ENCODE peak calls at places on chromosomes 12 and 14, in ten cellular contexts. M is tibial artery, W is AG10803, C is NT2/D1, T is HFF-Myc, H is heart left ventricle, K is fibroblast of pulmonary artery, E is cardiac muscle cell, O is astrocyte of the cerebellum, X is fibroblast of lung. Q is an unnamed sample.

GRCh38 chr12:67807808-67808207 is 159.3 kb downstream of the DYRK2 start:
- DNase-seq in K (peak), M (no peak), E (peak), T (no peak), C (no peak), X (peak), O (no peak), H (no peak), W (peak), Q (no peak)

GRCh38 chr14:90510208-90510607 is 113.4 kb downstream of the CALM1 start:
- DNase-seq in W (no peak), K (no peak), O (no peak), M (no peak), E (no peak), T (no peak), X (no peak), C (no peak), H (no peak), Q (no peak)

GRCh38 chr12:25253371-25254068 is 2.8 kb upstream of the KRAS start:
- DNase-seq in H (no peak), T (no peak), M (no peak), C (no peak), W (no peak), E (no peak), K (no peak), X (no peak), O (no peak), Q (no peak)

GRCh38 chr14:90560529-90560928 is 163.7 kb downstream of the CALM1 start:
- DNase-seq in T (no peak), X (no peak), W (no peak), K (no peak), C (no peak), H (no peak), O (no peak), M (no peak), E (no peak), Q (no peak)

GRCh38 chr12:125503128-125503527 is 437.9 kb downstream of the AACS start:
- DNase-seq in W (no peak), H (no peak), M (no peak), E (no peak), O (no peak), T (no peak), X (peak), K (no peak), C (no peak), Q (no peak)

GRCh38 chr14:79836577-79836976 is 374.7 kb downstream of the DIO2 start:
- DNase-seq in W (no peak), M (no peak), T (no peak), E (no peak), H (no peak), K (no peak), X (peak), C (no peak), O (no peak), Q (no peak)

GRCh38 chr12:61993734-61994345 is 266.4 kb upstream of the USP15 start:
- DNase-seq in X (no peak), E (peak), C (peak), H (no peak), W (peak), K (peak), O (no peak), M (no peak), T (peak), Q (peak)

GRCh38 chr14:104091927-104092771 is 6.6 kb downstream of the ASPG start:
- DNase-seq in E (no peak), H (no peak), X (no peak), O (no peak), K (no peak), M (peak), W (no peak), C (no peak), T (no peak), Q (no peak)

GRCh38 chr12:49922349-49923034 is 18.8 kb upstream of the FAIM2 start:
- DNase-seq in T (no peak), E (no peak), M (no peak), O (no peak), K (no peak), H (no peak), C (no peak), X (no peak), W (no peak), Q (no peak)

GRCh38 chr14:22838631-22839041 is 2.3 kb downstream of the MMP14 start:
- DNase-seq in O (no peak), T (no peak), E (peak), W (peak), H (peak), M (no peak), K (peak), X (peak), C (no peak), Q (no peak)

GRCh38 chr12:538731-539539 is 79.2 kb downstream of the B4GALNT3 start:
- DNase-seq in E (peak), W (peak), H (peak), O (peak), T (no peak), X (peak), C (no peak), K (peak), M (no peak), Q (peak)

GRCh38 chr12:15788266-15789214 is 648 bp downstream of the EPS8 start:
- DNase-seq in E (peak), H (peak), K (peak), M (no peak), X (peak), T (no peak), C (peak), O (peak), W (peak), Q (no peak)

GRCh38 chr14:24377660-24378059 is 9.7 kb downstream of the NFATC4 start:
- DNase-seq in W (no peak), M (no peak), E (no peak), O (no peak), H (no peak), K (no peak), T (no peak), X (no peak), C (no peak), Q (no peak)

GRCh38 chr14:21136024-21136423 is 19.8 kb downstream of the OR5AU1 start:
- DNase-seq in E (peak), X (peak), K (peak), T (no peak), H (no peak), C (no peak), M (no peak), W (peak), O (no peak), Q (peak)

GRCh38 chr14:101972126-101972785 is 7.9 kb downstream of the DYNC1H1 start:
- DNase-seq in T (peak), C (peak), K (peak), E (peak), W (peak), X (peak), M (peak), O (peak), H (peak), Q (no peak)

GRCh38 chr12:19434538-19434937 is 4.8 kb upstream of the AEBP2 start:
- DNase-seq in K (no peak), W (no peak), C (no peak), O (no peak), T (no peak), E (no peak), X (no peak), M (no peak), H (no peak), Q (peak)

GRCh38 chr14:75003250-75004027 is 718 bp downstream of the EIF2B2 start:
- DNase-seq in M (no peak), X (no peak), W (no peak), K (no peak), T (no peak), H (no peak), E (no peak), C (no peak), O (no peak), Q (no peak)

GRCh38 chr12:53048780-53049401 is 974 bp upstream of the TNS2 start:
- DNase-seq in T (no peak), W (peak), O (no peak), E (peak), H (peak), M (peak), X (peak), K (peak), C (peak), Q (no peak)

GRCh38 chr12:120713861-120714482 is 3.7 kb downstream of the UNC119B start:
- DNase-seq in X (peak), K (peak), M (no peak), C (peak), H (peak), O (peak), T (peak), W (peak), E (peak), Q (peak)

GRCh38 chr12:65826513-65827171 is 2.4 kb downstream of the HMGA2 start:
- DNase-seq in M (no peak), T (no peak), H (no peak), X (peak), W (peak), K (peak), C (no peak), O (peak), E (peak), Q (no peak)

GRCh38 chr12:65825323-65825572 is 965 bp downstream of the HMGA2 start:
- DNase-seq in K (no peak), X (no peak), T (no peak), W (no peak), H (no peak), C (no peak), O (no peak), E (no peak), M (no peak), Q (no peak)

GRCh38 chr12:65824314-65824563 is at the start of gene HMGA2:
- DNase-seq in W (peak), H (no peak), T (peak), E (no peak), M (no peak), X (no peak), K (peak), O (no peak), C (no peak), Q (no peak)

GRCh38 chr12:65827827-65828231 is 3.5 kb downstream of the HMGA2 start:
- DNase-seq in O (no peak), W (no peak), T (no peak), K (peak), M (no peak), H (no peak), C (no peak), E (peak), X (peak), Q (no peak)

DNA sequence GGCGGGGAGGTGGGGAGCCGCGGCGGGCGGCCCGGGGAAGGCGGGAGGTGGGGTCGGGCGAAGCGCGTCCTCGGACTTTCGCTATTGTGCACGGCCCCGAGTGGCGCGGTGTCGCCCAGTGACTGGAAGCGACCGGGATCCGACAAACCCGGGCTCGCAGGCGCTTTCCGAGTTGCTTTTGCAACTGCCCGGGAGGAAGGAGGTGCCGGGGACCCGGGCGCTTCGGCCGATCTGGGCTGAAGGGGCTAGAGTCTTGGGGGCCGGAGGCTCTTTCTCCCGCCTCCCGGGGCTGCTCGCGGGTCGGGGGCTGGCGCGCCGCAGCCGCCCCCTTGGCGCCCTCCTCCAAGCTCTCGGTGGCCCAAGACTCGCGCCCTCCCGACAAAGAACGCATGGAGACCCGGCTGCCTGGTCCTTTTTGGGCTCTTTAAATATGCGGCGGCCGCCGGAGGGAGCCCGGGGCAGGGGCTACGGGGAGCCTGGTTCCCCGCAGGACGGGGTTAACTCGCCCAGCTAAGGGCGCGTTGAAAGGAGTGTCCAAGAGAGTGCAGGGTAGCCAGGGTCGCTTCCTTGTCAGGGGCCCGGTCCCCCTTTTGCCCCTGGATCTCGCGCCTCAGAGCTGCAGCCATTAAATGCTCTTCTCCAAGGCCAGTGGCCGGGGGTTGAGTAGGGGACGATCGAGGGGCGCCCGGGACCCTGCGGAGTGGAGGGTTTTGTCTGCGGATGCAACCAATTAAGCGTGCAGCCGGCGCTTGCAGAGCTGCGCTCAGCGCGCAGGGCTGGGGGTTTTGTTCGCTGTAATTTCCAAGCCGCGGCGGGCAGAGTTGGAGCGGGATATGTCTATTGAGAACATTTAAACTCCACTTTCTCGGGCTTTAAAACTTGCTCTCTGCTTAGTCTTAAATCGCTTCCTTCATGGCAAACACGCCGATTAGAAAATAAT is 1.6 kb downstream of the HMGA2 start:
- DNase-seq in T (no peak), H (peak), C (no peak), M (no peak), W (peak), X (peak), E (peak), K (peak), O (no peak), Q (no peak)
- H3K4me3 ChIP-seq in T (peak), H (peak), C (peak), M (peak), W (peak), X (peak), E (peak), K (peak), O (peak), Q (no peak)

GRCh38 chr14:61571931-61572330 is 123.4 kb upstream of the HIF1A start:
- DNase-seq in C (no peak), E (peak), X (no peak), O (no peak), T (no peak), M (no peak), H (no peak), K (no peak), W (no peak), Q (no peak)

GRCh38 chr14:61570188-61570960 is 124.9 kb upstream of the HIF1A start:
- DNase-seq in O (no peak), M (peak), C (no peak), K (no peak), H (no peak), E (peak), T (no peak), X (peak), W (peak), Q (peak)

GRCh38 chr14:61569783-61570182 is 125.5 kb upstream of the HIF1A start:
- DNase-seq in E (peak), W (peak), C (no peak), O (peak), X (peak), M (peak), K (peak), H (no peak), T (no peak), Q (peak)

GRCh38 chr14:61569308-61569707 is 126.0 kb upstream of the HIF1A start:
- DNase-seq in M (no peak), E (no peak), H (no peak), K (no peak), C (no peak), T (no peak), O (no peak), W (no peak), X (no peak), Q (no peak)

DNA sequence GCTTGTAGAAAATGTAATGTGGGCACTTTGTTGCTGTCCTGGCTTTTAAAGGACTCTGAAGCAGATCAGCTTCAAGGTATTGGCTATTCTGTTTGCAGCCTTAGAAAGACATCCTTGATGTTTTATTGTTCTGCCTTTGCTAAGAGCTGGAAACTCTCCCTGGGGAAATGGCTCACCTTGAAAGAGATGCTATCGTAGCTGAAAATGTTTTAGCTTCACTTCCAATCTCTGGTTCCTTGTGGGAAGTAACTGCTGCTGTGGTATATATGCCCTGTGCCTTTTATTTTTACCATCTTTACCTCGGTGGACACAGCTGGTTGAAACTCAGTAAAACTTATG is 124.4 kb upstream of the HIF1A start:
- DNase-seq in T (no peak), H (no peak), K (no peak), C (no peak), W (no peak), O (no peak), E (no peak), M (no peak), X (no peak), Q (no peak)
- H3K4me3 ChIP-seq in T (no peak), H (no peak), K (peak), C (no peak), W (no peak), O (no peak), E (no peak), M (no peak), X (no peak), Q (no peak)

GRCh38 chr12:31866523-31866922 is 92.7 kb upstream of the RESF1 start:
- DNase-seq in H (no peak), E (no peak), C (no peak), T (no peak), M (no peak), X (no peak), W (no peak), K (no peak), O (no peak), Q (no peak)
- H3K4me3 ChIP-seq in H (no peak), E (no peak), C (no peak), T (no peak), M (no peak), X (no peak), W (no peak), K (no peak), O (no peak), Q (no peak)

GRCh38 chr12:45991289-45992249 is 1.2 kb upstream of the SCAF11 start:
- DNase-seq in O (no peak), E (peak), H (peak), W (peak), T (no peak), X (peak), C (peak), M (peak), K (peak), Q (peak)
- H3K4me3 ChIP-seq in O (peak), E (peak), H (peak), W (peak), T (peak), X (peak), C (peak), M (peak), K (peak), Q (peak)

GRCh38 chr12:116739381-116739887 is 1.3 kb downstream of the RNFT2 start:
- DNase-seq in M (no peak), T (no peak), C (no peak), K (no peak), H (no peak), E (no peak), W (no peak), X (no peak), O (no peak), Q (no peak)
- H3K4me3 ChIP-seq in M (no peak), T (no peak), C (no peak), K (no peak), H (no peak), E (no peak), W (no peak), X (no peak), O (no peak), Q (no peak)

GRCh38 chr12:34605510-34605887 is 583.2 kb downstream of the ALG10 start:
- DNase-seq in M (peak), O (no peak), W (no peak), E (no peak), H (no peak), K (no peak), T (no peak), C (no peak), X (no peak), Q (no peak)

GRCh38 chr12:34602213-34602940 is 580.1 kb downstream of the ALG10 start:
- DNase-seq in H (no peak), C (no peak), T (no peak), E (no peak), K (no peak), M (peak), W (no peak), X (no peak), O (no peak), Q (no peak)

GRCh38 chr12:34603382-34604035 is 581.2 kb downstream of the ALG10 start:
- DNase-seq in W (no peak), C (no peak), H (no peak), T (no peak), E (no peak), K (no peak), X (no peak), O (no peak), M (peak), Q (no peak)

GRCh38 chr12:34604631-34605509 is 582.6 kb downstream of the ALG10 start:
- DNase-seq in W (no peak), T (no peak), C (no peak), M (peak), X (no peak), K (no peak), E (no peak), O (no peak), H (no peak), Q (no peak)

GRCh38 chr12:34604227-34604626 is 581.9 kb downstream of the ALG10 start:
- DNase-seq in O (no peak), X (no peak), C (no peak), E (no peak), K (no peak), W (no peak), T (no peak), M (peak), H (no peak), Q (no peak)
- H3K4me3 ChIP-seq in O (no peak), X (no peak), C (no peak), E (no peak), K (no peak), W (no peak), T (no peak), M (no peak), H (no peak), Q (no peak)

Q was measured in Jurkat, Clone E6-1.